ENCODE peak calls at places on chromosomes 3 and 15, in ten cellular contexts. G, I, H, V, A, Z, Q, B, L and W are unnamed samples.

GRCh38 chr15:55526559-55527036 is 18.6 kb upstream of the DNAAF4 start:
- DNase-seq in Z (no peak), V (no peak), G (peak), Q (peak), L (no peak), I (peak), B (peak), A (peak), H (peak), W (no peak)

GRCh38 chr15:74275957-74276356 is 39.8 kb downstream of the CCDC33 start:
- DNase-seq in B (peak), G (no peak), Q (no peak), V (no peak), H (no peak), L (no peak), A (no peak), I (no peak), Z (no peak), W (no peak)

GRCh38 chr15:49273734-49274318 is 103.8 kb downstream of the GALK2 start:
- DNase-seq in V (no peak), H (no peak), B (no peak), L (no peak), A (no peak), Q (peak), Z (no peak), I (peak), G (no peak), W (no peak)

GRCh38 chr3:102307442-102307841 is 127.4 kb upstream of the ZPLD1 start:
- DNase-seq in L (no peak), V (no peak), Z (no peak), Q (no peak), H (no peak), I (no peak), B (no peak), G (no peak), A (no peak), W (no peak)

GRCh38 chr3:165128544-165128943 is 50.2 kb upstream of the SI start:
- DNase-seq in B (no peak), Z (no peak), V (no peak), Q (no peak), A (no peak), H (no peak), I (no peak), G (no peak), L (no peak), W (no peak)

GRCh38 chr15:48472756-48473155 is 141.5 kb downstream of the DUT start:
- DNase-seq in L (no peak), G (peak), H (peak), Z (no peak), Q (peak), I (peak), A (peak), B (peak), V (no peak), W (no peak)

GRCh38 chr3:183537295-183537730 is 18.2 kb downstream of the KLHL6 start:
- DNase-seq in H (peak), Q (peak), B (peak), Z (no peak), V (no peak), L (no peak), G (no peak), I (peak), A (peak), W (peak)

GRCh38 chr3:124272611-124273151 is 280.8 kb upstream of the ROPN1 start:
- DNase-seq in V (no peak), B (no peak), H (no peak), I (no peak), Q (peak), Z (no peak), L (no peak), G (peak), A (peak), W (no peak)

GRCh38 chr15:61099030-61099800 is 129.9 kb downstream of the RORA start:
- DNase-seq in H (no peak), Q (peak), A (peak), Z (no peak), L (no peak), G (no peak), I (no peak), V (no peak), B (no peak), W (no peak)

GRCh38 chr3:5004319-5005152 is 25.3 kb downstream of the BHLHE40 start:
- DNase-seq in A (no peak), H (peak), G (no peak), L (no peak), Q (no peak), V (no peak), I (no peak), B (peak), Z (no peak), W (no peak)

GRCh38 chr3:99410789-99411311 is 227.5 kb upstream of the COL8A1 start:
- DNase-seq in G (peak), A (peak), Z (peak), V (no peak), I (peak), L (no peak), H (peak), B (no peak), Q (peak), W (no peak)

GRCh38 chr3:134709563-134710312 is 58.9 kb upstream of the KY start:
- DNase-seq in I (peak), Z (peak), G (no peak), B (no peak), H (no peak), L (no peak), A (no peak), Q (no peak), V (no peak), W (no peak)

GRCh38 chr3:56753206-56753605 is 48.5 kb downstream of the ARHGEF3 start:
- DNase-seq in Q (peak), B (peak), V (no peak), H (peak), A (peak), G (no peak), L (no peak), I (peak), Z (no peak), W (no peak)

GRCh38 chr3:52763466-52763865 is 7.3 kb downstream of the NEK4 start:
- DNase-seq in H (no peak), Q (peak), B (peak), Z (no peak), I (peak), G (peak), L (no peak), A (no peak), V (no peak), W (no peak)

GRCh38 chr3:120688121-120688520 is 6.1 kb upstream of the HGD start:
- DNase-seq in V (no peak), A (peak), G (no peak), Z (no peak), I (peak), L (no peak), Q (peak), H (no peak), B (no peak), W (no peak)

GRCh38 chr3:141434255-141434654 is 52.6 kb upstream of the RASA2 start:
- DNase-seq in Z (no peak), L (no peak), V (no peak), I (no peak), A (no peak), H (no peak), G (no peak), Q (no peak), B (no peak), W (no peak)

GRCh38 chr3:23948761-23949160 is 3.7 kb downstream of the NR1D2 start:
- DNase-seq in V (no peak), A (peak), B (peak), G (no peak), I (peak), Q (peak), Z (no peak), H (peak), L (no peak), W (no peak)

GRCh38 chr3:17162116-17162515 is 277.4 kb downstream of the PLCL2 start:
- DNase-seq in A (no peak), G (no peak), H (no peak), L (no peak), V (no peak), I (no peak), B (no peak), Z (no peak), Q (no peak), W (no peak)

GRCh38 chr3:121703973-121704372 is 43.3 kb upstream of the HCLS1 start:
- DNase-seq in L (no peak), A (no peak), Q (no peak), G (no peak), I (no peak), H (no peak), Z (no peak), B (no peak), V (no peak), W (no peak)

GRCh38 chr3:94524102-94524922 is 461.5 kb downstream of the NSUN3 start:
- DNase-seq in H (no peak), I (no peak), B (no peak), Z (no peak), G (no peak), Q (no peak), L (no peak), A (no peak), V (no peak), W (no peak)

GRCh38 chr3:184466413-184466960 is 86.6 kb downstream of the CHRD start:
- DNase-seq in I (peak), Q (peak), V (no peak), B (no peak), A (peak), Z (peak), G (peak), L (peak), H (no peak), W (peak)

GRCh38 chr3:172561894-172562664 is 38.8 kb upstream of the TNFSF10 start:
- DNase-seq in Q (no peak), A (no peak), B (peak), Z (no peak), L (no peak), V (no peak), G (peak), I (no peak), H (peak), W (peak)

GRCh38 chr3:138944842-138945645 is 1.9 kb downstream of the FOXL2 start:
- DNase-seq in V (no peak), Q (no peak), B (no peak), Z (peak), G (no peak), L (no peak), H (no peak), A (no peak), I (no peak), W (no peak)

GRCh38 chr3:81363816-81364215 is 397.6 kb downstream of the GBE1 start:
- DNase-seq in L (no peak), G (no peak), H (no peak), Z (no peak), B (no peak), V (no peak), Q (peak), A (no peak), I (no peak), W (no peak)

GRCh38 chr3:137764001-137764433 is at the start of gene SOX14:
- DNase-seq in A (no peak), B (no peak), I (no peak), V (no peak), L (no peak), Z (peak), H (no peak), Q (no peak), G (no peak), W (no peak)

GRCh38 chr3:11818033-11818432 is 28.7 kb downstream of the TAMM41 start:
- DNase-seq in L (no peak), V (no peak), A (peak), H (peak), G (no peak), Q (no peak), I (no peak), Z (peak), B (peak), W (no peak)

GRCh38 chr3:194103475-194103874 is 32.5 kb upstream of the HES1 start:
- DNase-seq in V (no peak), B (no peak), H (peak), A (no peak), Q (no peak), Z (no peak), I (no peak), G (no peak), L (no peak), W (no peak)

GRCh38 chr3:170420307-170420821 is 1.7 kb downstream of the CLDN11 start:
- DNase-seq in I (peak), Z (no peak), G (peak), Q (peak), B (no peak), L (no peak), A (peak), V (no peak), H (no peak), W (no peak)

GRCh38 chr3:69751118-69751517 is 11.9 kb downstream of the MITF start:
- DNase-seq in Q (no peak), G (no peak), V (no peak), L (no peak), I (no peak), B (no peak), Z (no peak), H (no peak), A (no peak), W (no peak)

GRCh38 chr3:186425788-186426730 is 64.0 kb upstream of the DGKG start:
- DNase-seq in G (no peak), B (peak), I (peak), Z (no peak), L (no peak), V (no peak), A (peak), Q (peak), H (peak), W (no peak)

GRCh38 chr3:16596352-16597032 is 8.7 kb downstream of the DAZL start:
- DNase-seq in Q (no peak), G (no peak), V (no peak), B (no peak), H (no peak), Z (no peak), L (no peak), A (no peak), I (no peak), W (no peak)

GRCh38 chr3:194328080-194328571 is 23.0 kb downstream of the CPN2 start:
- DNase-seq in H (peak), A (peak), V (no peak), L (no peak), B (peak), G (no peak), I (peak), Q (peak), Z (no peak), W (no peak)

GRCh38 chr3:53303549-53303948 is 43.8 kb downstream of the DCP1A start:
- DNase-seq in Q (no peak), V (no peak), G (no peak), I (peak), L (no peak), A (no peak), H (no peak), B (no peak), Z (no peak), W (no peak)

GRCh38 chr3:181008796-181009195 is 19.3 kb upstream of the DNAJC19 start:
- DNase-seq in L (no peak), Q (no peak), V (no peak), I (no peak), G (no peak), H (no peak), Z (no peak), B (no peak), A (no peak), W (no peak)

GRCh38 chr3:33883538-33884203 is 85.2 kb downstream of the PDCD6IP start:
- DNase-seq in Z (peak), H (peak), A (peak), I (peak), Q (peak), G (peak), V (no peak), B (peak), L (no peak), W (no peak)
- TF ChIP-seq CTCF in Z (peak), H (peak), A (peak), I (peak), Q (peak), G (peak), V (peak), B (peak), L (peak), W (peak)

GRCh38 chr15:82414536-82415191 is 15.0 kb upstream of the GOLGA6L9 start:
- DNase-seq in L (no peak), G (no peak), B (peak), V (no peak), Z (no peak), Q (peak), A (peak), I (no peak), H (no peak), W (no peak)
- TF ChIP-seq CTCF in L (no peak), G (no peak), B (no peak), V (no peak), Z (no peak), Q (peak), A (no peak), I (no peak), H (no peak), W (no peak)

DNA sequence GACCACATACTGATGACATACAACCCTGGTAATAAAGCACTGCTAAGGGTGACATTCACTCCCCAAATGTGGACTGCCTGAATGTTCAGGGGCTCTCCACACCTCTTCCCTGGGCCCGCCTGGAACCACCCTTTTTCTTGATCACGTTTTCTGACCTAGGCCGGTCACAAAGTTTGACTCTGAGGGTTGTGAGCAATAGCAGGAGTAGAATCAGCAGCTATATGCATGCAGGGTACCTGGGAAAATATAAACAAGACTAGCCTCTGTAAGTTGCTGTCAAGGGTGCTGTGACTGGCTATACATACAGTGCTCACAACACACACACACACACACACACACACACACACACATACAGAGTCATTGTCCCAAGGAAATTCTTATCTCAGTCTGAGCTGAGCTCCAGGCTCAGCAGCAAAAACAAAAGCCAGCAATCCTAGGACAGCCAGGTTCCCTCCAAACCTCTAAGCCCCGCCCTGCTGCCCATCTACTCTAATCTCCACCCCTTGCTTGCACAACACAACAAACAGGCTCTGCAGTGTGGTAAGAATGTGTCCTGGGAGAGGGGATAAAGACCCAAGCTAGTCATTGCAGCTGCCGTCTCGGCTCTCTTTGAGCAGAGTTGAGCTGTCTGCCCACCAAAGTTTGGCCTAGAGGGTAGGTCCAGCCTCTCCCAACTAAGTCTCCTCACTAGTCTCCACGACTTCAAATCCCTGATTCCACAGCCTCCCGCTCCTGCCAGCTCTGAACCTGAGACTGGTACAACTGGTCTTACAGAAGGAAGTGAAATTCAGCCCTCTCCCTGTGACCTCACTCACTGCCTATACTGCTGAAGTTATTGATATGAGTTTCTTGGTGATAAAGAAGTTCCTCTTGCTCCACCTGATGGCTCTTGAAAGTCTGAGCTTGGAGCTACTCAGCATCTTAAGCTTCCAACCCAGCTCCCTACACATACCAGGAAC is 2.2 kb downstream of the BMF start:
- DNase-seq in G (no peak), Z (peak), B (peak), L (no peak), I (peak), Q (peak), V (no peak), H (peak), A (peak), W (peak)
- TF ChIP-seq CTCF in G (no peak), Z (no peak), B (no peak), L (no peak), I (no peak), Q (no peak), V (no peak), H (no peak), A (peak), W (peak)

DNA sequence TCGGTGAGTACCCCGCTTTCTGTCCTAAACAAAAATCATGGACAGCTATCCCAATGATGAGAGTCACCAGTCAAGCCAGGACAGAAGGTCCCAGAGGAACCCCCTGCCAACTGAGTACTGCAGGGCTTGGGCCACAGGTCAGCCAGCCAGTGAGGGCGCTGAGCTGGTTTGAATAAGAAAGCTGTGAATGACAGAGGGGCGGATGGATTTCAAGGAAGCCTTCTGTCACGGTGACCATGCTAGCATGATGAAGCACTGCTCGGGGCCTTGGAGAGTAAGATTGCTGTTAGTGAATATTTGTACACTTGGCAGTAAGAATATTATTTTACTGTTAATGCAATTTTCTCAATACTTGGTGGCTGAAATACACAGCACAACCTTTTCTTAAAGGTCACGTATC is 734.0 kb upstream of the NR2F2 start:
- DNase-seq in V (no peak), Q (no peak), G (no peak), H (no peak), A (no peak), Z (peak), I (no peak), B (no peak), L (no peak), W (no peak)
- TF ChIP-seq CTCF in V (no peak), Q (no peak), G (no peak), H (no peak), A (no peak), Z (no peak), I (no peak), B (no peak), L (no peak), W (no peak)